ENCODE peak calls at places on chromosomes 7 and 10, in five cellular contexts. G is thoracic aorta, T is HCT116, D is IMR-90, R is neural progenitor cell. N is an unnamed sample.

GRCh38 chr10:124288928-124289921 is 129.5 kb downstream of the OAT start:
- DNase-seq in T (no peak), R (no peak), D (no peak), G (no peak), N (no peak)

GRCh38 chr7:31811650-31812461 is 124.8 kb downstream of the PPP1R17 start:
- DNase-seq in D (peak; percentile 75), G (no peak), R (no peak), T (no peak), N (no peak)

GRCh38 chr10:23343591-23344225 is 889 bp downstream of the C10orf67 start:
- DNase-seq in T (no peak), G (no peak), D (peak; percentile 30), R (peak; percentile 89), N (no peak)

GRCh38 chr10:119316729-119317097 is 109.3 kb downstream of the GRK5 start:
- DNase-seq in R (no peak), G (peak; percentile 54), T (peak; percentile 89), D (peak; percentile 92), N (no peak)

GRCh38 chr10:30782543-30783461 is 153.2 kb upstream of the LYZL2 start:
- DNase-seq in T (no peak), R (no peak), D (peak; percentile 68), G (no peak), N (no peak)

GRCh38 chr10:17216901-17217395 is 11.1 kb upstream of the VIM start:
- DNase-seq in T (no peak), D (no peak), R (no peak), G (no peak), N (no peak)

GRCh38 chr7:121330053-121330833 is 1.4 kb downstream of the WNT16 start:
- DNase-seq in G (no peak), R (peak; percentile 81), T (no peak), D (no peak), N (no peak)

GRCh38 chr7:96321670-96322372 is at the start of gene SLC25A13:
- DNase-seq in G (peak; percentile 50), R (peak; percentile 94), D (peak; percentile 73), T (peak; percentile 75), N (peak; percentile 35)

GRCh38 chr7:727806-728460 is 852 bp upstream of the PRKAR1B start:
- DNase-seq in T (no peak), G (no peak), R (peak; percentile 30), D (peak; percentile 38), N (no peak)

GRCh38 chr10:110803830-110804338 is 67.8 kb upstream of the PDCD4 start:
- DNase-seq in T (no peak), G (no peak), R (peak; percentile 75), D (peak; percentile 24), N (peak; percentile 6)
- H3K4me3 ChIP-seq in T (no peak overlapping the region), G (no peak overlapping the region), R (no peak overlapping the region), D (no peak overlapping the region), N (no peak overlapping the region)

DNA sequence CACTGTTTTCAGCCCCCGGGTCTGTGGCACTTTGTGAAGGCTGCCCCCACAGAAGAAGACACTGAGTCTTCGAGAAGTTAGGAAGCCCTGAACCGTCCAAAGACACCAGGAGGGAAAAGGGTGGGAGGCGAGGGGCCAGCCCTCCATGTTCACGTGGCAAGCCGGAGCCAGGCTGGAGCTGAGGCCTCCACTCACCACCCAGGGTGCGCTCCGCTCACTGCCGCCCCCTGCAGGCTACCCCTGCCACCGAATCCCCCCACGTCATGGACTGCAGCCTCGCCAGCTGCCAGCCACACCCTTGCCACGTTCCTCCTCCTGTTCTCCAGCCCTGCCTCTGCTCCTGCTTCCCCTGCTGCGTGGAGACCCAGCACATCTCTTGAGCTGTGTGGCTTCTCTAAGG is 59.0 kb upstream of the EN2 start:
- DNase-seq in D (no peak), G (no peak), R (no peak), T (no peak), N (peak; percentile 49)
- TF ChIP-seq CTCF in D (no peak), G (no peak), R (peak; percentile 25), T (peak; percentile 82), N (peak; percentile 66)

GRCh38 chr10:28839600-28840007 is 162.3 kb downstream of the BAMBI start:
- DNase-seq in R (no peak), T (peak; percentile 45), D (peak; percentile 79), G (no peak), N (no peak)
- H3K4me3 ChIP-seq in R (no peak overlapping the region), T (no peak overlapping the region), D (no peak overlapping the region), G (no peak overlapping the region), N (no peak overlapping the region)

GRCh38 chr10:66277481-66277880 is 648.4 kb upstream of the LRRTM3 start:
- DNase-seq in R (no peak), T (no peak), G (no peak), D (no peak), N (no peak)
- TF ChIP-seq CTCF in R (peak; percentile 53), T (peak; percentile 48), G (no peak), D (no peak), N (no peak)

GRCh38 chr10:13352519-13352918 is 4.4 kb upstream of the SEPHS1 start:
- DNase-seq in R (peak; percentile 33), T (no peak), G (no peak), D (no peak), N (no peak)

GRCh38 chr10:13348216-13349017 is at the start of gene SEPHS1:
- DNase-seq in R (peak; percentile 81), T (peak; percentile 52), D (peak; percentile 53), G (peak; percentile 12), N (peak; percentile 93)

GRCh38 chr10:13349776-13350274 is 1.7 kb upstream of the SEPHS1 start:
- DNase-seq in D (peak; percentile 54), G (no peak), T (no peak), R (peak; percentile 47), N (peak; percentile 78)

GRCh38 chr10:13354783-13355182 is 6.7 kb upstream of the SEPHS1 start:
- DNase-seq in G (no peak), D (no peak), T (no peak), R (no peak), N (no peak)

DNA sequence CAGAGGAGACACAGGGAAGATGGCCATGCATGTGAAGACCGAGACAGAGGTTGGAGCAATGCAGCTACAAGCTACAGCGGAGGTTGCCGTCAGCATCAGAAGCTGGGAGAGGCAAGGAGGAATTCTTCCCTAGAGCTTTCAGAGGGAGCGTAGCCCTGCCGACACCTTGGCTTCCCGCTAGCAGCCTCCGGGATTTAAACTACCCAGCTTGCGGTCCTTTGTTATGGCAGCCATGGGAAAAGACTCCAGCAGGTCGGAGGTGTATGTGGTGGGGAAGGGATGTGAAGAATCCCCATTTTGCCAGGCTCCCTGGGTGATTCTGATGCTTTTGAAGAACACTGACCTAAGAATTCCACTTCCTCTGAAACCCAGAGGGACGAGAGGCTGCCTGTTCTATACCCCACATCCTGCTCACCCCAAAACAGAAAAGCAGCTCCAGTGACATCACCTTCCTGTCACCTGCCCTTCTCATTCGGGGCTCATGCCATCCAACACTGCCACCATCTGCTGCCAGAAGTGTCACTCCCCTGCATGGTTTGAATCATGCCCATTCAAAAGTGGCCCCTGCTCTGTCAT is 3.3 kb upstream of the SEPHS1 start:
- DNase-seq in D (no peak), R (peak; percentile 59), T (no peak), G (no peak), N (no peak)
- H3K4me3 ChIP-seq in D (no peak overlapping the region), R (peak overlapping the region; percentile 11), T (no peak overlapping the region), G (no peak overlapping the region), N (no peak overlapping the region)

DNA sequence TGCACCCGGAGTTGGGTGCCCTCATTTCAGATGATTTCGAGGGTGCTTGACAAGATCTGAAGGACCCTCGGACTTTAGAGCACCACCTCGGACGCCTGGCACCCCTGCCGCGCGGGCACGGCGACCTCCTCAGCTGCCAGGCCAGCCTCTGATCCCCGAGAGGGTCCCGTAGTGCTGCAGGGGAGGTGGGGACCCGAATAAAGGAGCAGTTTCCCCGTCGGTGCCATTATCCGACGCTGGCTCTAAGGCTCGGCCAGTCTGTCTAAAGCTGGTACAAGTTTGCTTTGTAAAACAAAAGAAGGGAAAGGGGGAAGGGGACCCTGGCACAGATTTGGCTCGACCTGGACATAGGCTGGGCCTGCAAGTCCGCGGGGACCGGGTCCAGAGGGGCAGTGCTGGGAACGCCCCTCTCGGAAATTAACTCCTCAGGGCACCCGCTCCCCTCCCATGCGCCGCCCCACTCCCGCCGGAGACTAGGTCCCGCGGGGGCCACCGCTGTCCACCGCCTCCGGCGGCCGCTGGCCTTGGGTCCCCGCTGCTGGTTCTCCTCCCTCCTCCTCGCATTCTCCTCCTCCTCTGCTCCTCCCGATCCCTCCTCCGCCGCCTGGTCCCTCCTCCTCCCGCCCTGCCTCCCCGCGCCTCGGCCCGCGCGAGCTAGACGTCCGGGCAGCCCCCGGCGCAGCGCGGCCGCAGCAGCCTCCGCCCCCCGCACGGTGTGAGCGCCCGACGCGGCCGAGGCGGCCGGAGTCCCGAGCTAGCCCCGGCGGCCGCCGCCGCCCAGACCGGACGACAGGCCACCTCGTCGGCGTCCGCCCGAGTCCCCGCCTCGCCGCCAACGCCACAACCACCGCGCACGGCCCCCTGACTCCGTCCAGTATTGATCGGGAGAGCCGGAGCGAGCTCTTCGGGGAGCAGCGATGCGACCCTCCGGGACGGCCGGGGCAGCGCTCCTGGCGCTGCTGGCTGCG is at the start of gene EGFR:
- DNase-seq in T (peak; percentile 40), G (peak; percentile 33), D (peak; percentile 80), R (peak; percentile 82), N (no peak)
- TF ChIP-seq CTCF in T (no peak), G (no peak), D (no peak), R (no peak), N (no peak)

N was measured in DND-41.